ENCODE peak calls at places on chromosomes 13 and 19, in four cellular contexts. J, I, N and K are unnamed samples.

GRCh38 chr13:96229356-96229755 is 139.4 kb downstream of the HS6ST3 start:
- DNase-seq in J (no peak), I (no peak), N (no peak), K (no peak)

GRCh38 chr13:45751882-45752281 is 49.8 kb downstream of the CBY2 start:
- DNase-seq in J (no peak), I (no peak), N (no peak), K (no peak)

GRCh38 chr13:28527629-28528028 is 32.7 kb upstream of the FLT1 start:
- DNase-seq in J (no peak), I (no peak), N (peak), K (peak)

GRCh38 chr13:46172531-46172991 is 9.4 kb downstream of the LCP1 start:
- DNase-seq in J (no peak), I (no peak), N (peak), K (no peak)

GRCh38 chr13:32825481-32825880 is 190.7 kb upstream of the KL start:
- DNase-seq in J (no peak), I (no peak), N (no peak), K (no peak)

GRCh38 chr13:74136089-74136658 is 2.0 kb upstream of the KLF12 start:
- DNase-seq in J (no peak), I (no peak), N (peak), K (no peak)

GRCh38 chr19:39966617-39967016 is 4.3 kb upstream of the PSMC4 start:
- DNase-seq in J (no peak), I (no peak), N (no peak), K (no peak)

GRCh38 chr13:113974304-113975281 is 717 bp upstream of the C13orf46 start:
- DNase-seq in J (no peak), I (no peak), N (peak), K (peak)

GRCh38 chr19:2329528-2329927 is 1.0 kb downstream of the SPPL2B start:
- DNase-seq in J (no peak), I (no peak), N (no peak), K (no peak)

GRCh38 chr19:45817010-45817724 is 2.1 kb upstream of the RSPH6A start:
- DNase-seq in J (peak), I (peak), N (peak), K (peak)

GRCh38 chr13:66835040-66835628 is 395.0 kb downstream of the PCDH9 start:
- DNase-seq in J (peak), I (peak), N (peak), K (no peak)

GRCh38 chr13:89518289-89519077 is 1829.0 kb upstream of the MIR17HG start:
- DNase-seq in J (no peak), I (no peak), N (no peak), K (no peak)

GRCh38 chr13:24680258-24680920 is at the start of gene ATP12A:
- DNase-seq in J (no peak), I (no peak), N (peak), K (peak)

GRCh38 chr19:56167064-56167578 is 8.7 kb upstream of the GALP start:
- DNase-seq in J (no peak), I (no peak), N (no peak), K (no peak)

GRCh38 chr13:42054798-42055499 is 6.5 kb downstream of the DGKH start:
- DNase-seq in J (no peak), I (no peak), N (no peak), K (no peak)

GRCh38 chr19:7900401-7900870 is 3.2 kb upstream of the MAP2K7 start:
- DNase-seq in J (no peak), I (no peak), N (no peak), K (no peak)

GRCh38 chr19:53942001-53942786 is 20.5 kb upstream of the CACNG8 start:
- DNase-seq in J (no peak), I (no peak), N (no peak), K (peak)

GRCh38 chr13:105159794-105160193 is 1375.7 kb downstream of the EFNB2 start:
- DNase-seq in J (no peak), I (no peak), N (no peak), K (no peak)

GRCh38 chr19:15379996-15380647 is 535 bp upstream of the AKAP8 start:
- DNase-seq in J (peak), I (peak), N (peak), K (no peak)

GRCh38 chr13:75636339-75637095 is 387 bp downstream of the LMO7 start:
- DNase-seq in J (no peak), I (no peak), N (peak), K (peak)

GRCh38 chr13:51923983-51924539 is 62.3 kb downstream of the CCDC70 start:
- DNase-seq in J (no peak), I (peak), N (no peak), K (no peak)

GRCh38 chr19:29645911-29646310 is 19.4 kb upstream of the PLEKHF1 start:
- DNase-seq in J (peak), I (no peak), N (no peak), K (no peak)
- H3K4me3 ChIP-seq in J (no peak), I (no peak), N (no peak), K (no peak)

GRCh38 chr13:110712081-110712848 is 1.2 kb upstream of the ING1 start:
- DNase-seq in J (peak), I (peak), N (peak), K (peak)
- TF ChIP-seq POLR2A in J (peak), I (peak), N (peak), K (peak)

GRCh38 chr19:5567360-5567970 is at the start of gene TINCR:
- DNase-seq in J (no peak), I (no peak), N (no peak), K (peak)
- H3K4me3 ChIP-seq in J (no peak), I (peak), N (no peak), K (peak)

DNA sequence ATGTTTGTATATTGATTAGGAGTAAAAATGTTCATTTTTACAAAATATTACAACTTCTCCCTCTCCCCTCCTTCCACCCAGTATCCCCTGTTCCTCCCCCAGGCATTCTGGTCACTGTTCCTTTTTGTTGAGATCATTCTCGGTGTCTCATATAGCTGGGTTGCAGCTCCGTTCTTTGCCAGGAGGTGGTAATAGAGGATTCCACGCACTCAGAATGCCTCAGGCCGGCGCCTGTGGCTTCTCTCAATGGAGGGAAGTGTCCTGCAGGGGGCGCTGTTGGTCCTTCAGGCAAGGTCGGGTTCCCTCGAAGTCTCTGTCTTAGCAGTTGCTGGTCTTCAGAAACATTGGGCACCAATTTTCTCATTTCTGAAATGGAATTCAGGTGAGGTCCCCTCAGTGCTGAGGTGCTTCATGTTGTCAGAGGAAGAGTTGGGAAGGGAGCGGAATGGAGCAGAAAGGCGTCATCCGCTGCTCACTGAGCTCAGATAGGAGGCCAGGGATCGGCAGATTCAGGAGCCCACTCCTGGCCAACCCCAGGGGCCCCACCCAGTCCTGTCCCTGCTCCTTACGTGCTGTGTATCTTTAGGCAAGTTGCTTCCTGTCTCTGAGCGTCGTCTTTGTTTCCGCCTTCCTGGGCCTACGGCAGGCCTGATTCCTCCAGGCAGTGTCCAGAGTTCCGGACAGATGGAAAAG is 10.3 kb upstream of the GARIN5A start:
- DNase-seq in J (no peak), I (no peak), N (no peak), K (no peak)
- TF ChIP-seq POLR2A in J (no peak), I (no peak), N (no peak), K (no peak)

DNA sequence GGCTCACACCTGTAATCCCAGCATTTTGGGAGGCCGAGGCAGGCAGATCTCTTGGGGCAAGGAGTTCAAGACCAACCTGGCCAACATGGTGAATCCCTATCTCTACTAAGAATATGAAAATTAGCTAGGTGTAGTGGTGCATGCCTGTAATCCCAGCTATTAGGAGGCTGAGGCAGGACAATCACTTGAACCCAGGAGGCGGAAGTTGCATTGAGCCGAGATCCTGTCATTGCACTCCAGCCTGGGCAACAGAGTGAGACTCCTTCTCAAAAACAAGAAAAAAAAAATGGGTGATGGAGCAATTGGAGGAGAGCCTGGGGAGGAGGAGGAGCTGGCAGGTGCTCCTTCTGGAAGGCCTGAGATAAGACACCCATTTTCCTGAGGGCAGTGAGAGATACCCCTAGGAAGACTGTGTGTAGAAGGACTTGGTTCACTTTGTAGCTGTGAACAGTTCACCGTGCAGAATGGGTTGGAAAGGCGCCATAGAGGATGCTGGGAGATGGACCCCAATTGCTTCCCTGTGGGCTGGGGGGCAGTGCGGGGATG is 8.7 kb upstream of the CARM1 start:
- DNase-seq in J (no peak), I (no peak), N (no peak), K (no peak)
- H3K4me3 ChIP-seq in J (no peak), I (no peak), N (no peak), K (peak)

GRCh38 chr19:38850231-38850975 is 617 bp upstream of the HNRNPL start:
- DNase-seq in J (peak), I (peak), N (peak), K (peak)

GRCh38 chr19:38848299-38849146 is 1.3 kb downstream of the HNRNPL start:
- DNase-seq in J (no peak), I (peak), N (no peak), K (no peak)

GRCh38 chr19:38850976-38851621 is 1.3 kb upstream of the HNRNPL start:
- DNase-seq in J (no peak), I (no peak), N (peak), K (no peak)

GRCh38 chr19:38849147-38849745 is 540 bp downstream of the HNRNPL start:
- DNase-seq in J (peak), I (peak), N (peak), K (peak)

GRCh38 chr19:38849746-38850230 is at the start of gene HNRNPL:
- DNase-seq in J (no peak), I (no peak), N (no peak), K (peak)
- TF ChIP-seq POLR2A in J (peak), I (peak), N (peak), K (peak)

GRCh38 chr13:20945952-20946383 is 43.4 kb upstream of the XPO4 start:
- DNase-seq in J (no peak), I (no peak), N (no peak), K (peak)
- H3K4me3 ChIP-seq in J (no peak), I (no peak), N (no peak), K (peak)

GRCh38 chr19:18908917-18909619 is 10.1 kb downstream of the COPE start:
- DNase-seq in J (peak), I (no peak), N (no peak), K (no peak)
- TF ChIP-seq POLR2A in J (no peak), I (no peak), N (no peak), K (no peak)

GRCh38 chr19:5287066-5287465 is 53.5 kb downstream of the PTPRS start:
- DNase-seq in J (no peak), I (no peak), N (no peak), K (no peak)
- H3K4me3 ChIP-seq in J (no peak), I (no peak), N (no peak), K (no peak)